ENCODE peak calls at places on chromosomes 6 and 20, in five cellular contexts. One of them, this sample, is unnamed.

GRCh38 chr6:2977799-2978558 is 6.6 kb upstream of the SERPINB6 start:
- DNase-seq in stomach: no peak
- DNase-seq in breast epithelium: peak; percentile 12
- DNase-seq in HCT116: no peak
- DNase-seq in H1: no peak
- DNase-seq in this sample: no peak

GRCh38 chr20:46400828-46401477 is 5.5 kb downstream of the ELMO2 start:
- DNase-seq in stomach: no peak
- DNase-seq in breast epithelium: no peak
- DNase-seq in HCT116: no peak
- DNase-seq in H1: no peak
- DNase-seq in this sample: no peak

GRCh38 chr6:136403166-136403980 is 113.7 kb upstream of the BCLAF1 start:
- DNase-seq in stomach: no peak
- DNase-seq in breast epithelium: peak; percentile 57
- DNase-seq in HCT116: peak; percentile 76
- DNase-seq in H1: no peak
- DNase-seq in this sample: no peak

GRCh38 chr6:144406796-144407195 is 121.7 kb downstream of the UTRN start:
- DNase-seq in stomach: no peak
- DNase-seq in breast epithelium: no peak
- DNase-seq in HCT116: no peak
- DNase-seq in H1: no peak
- DNase-seq in this sample: no peak

GRCh38 chr6:33417127-33417902 is 592 bp downstream of the CUTA start:
- DNase-seq in stomach: no peak
- DNase-seq in breast epithelium: no peak
- DNase-seq in HCT116: no peak
- DNase-seq in H1: no peak
- DNase-seq in this sample: no peak

GRCh38 chr20:33602826-33603590 is 59.1 kb upstream of the C20orf144 start:
- DNase-seq in stomach: no peak
- DNase-seq in breast epithelium: no peak
- DNase-seq in HCT116: no peak
- DNase-seq in H1: no peak
- DNase-seq in this sample: no peak

GRCh38 chr20:52731086-52731485 is 241.1 kb upstream of the TSHZ2 start:
- DNase-seq in stomach: peak; percentile 25
- DNase-seq in breast epithelium: peak; percentile 36
- DNase-seq in HCT116: no peak
- DNase-seq in H1: no peak
- DNase-seq in this sample: no peak

GRCh38 chr20:60956194-60956593 is 295.9 kb upstream of the CDH4 start:
- DNase-seq in stomach: no peak
- DNase-seq in breast epithelium: no peak
- DNase-seq in HCT116: no peak
- DNase-seq in H1: no peak
- DNase-seq in this sample: no peak

GRCh38 chr6:35552285-35552917 is 39.7 kb upstream of the TULP1 start:
- DNase-seq in stomach: peak; percentile 53
- DNase-seq in breast epithelium: no peak
- DNase-seq in HCT116: peak; percentile 26
- DNase-seq in H1: peak; percentile 84
- DNase-seq in this sample: peak; percentile 47

GRCh38 chr20:45383131-45383530 is 5.0 kb upstream of the TP53TG5 start:
- DNase-seq in stomach: no peak
- DNase-seq in breast epithelium: no peak
- DNase-seq in HCT116: no peak
- DNase-seq in H1: no peak
- DNase-seq in this sample: no peak

GRCh38 chr6:42177514-42178364 is 4.6 kb downstream of the GUCA1A start:
- DNase-seq in stomach: no peak
- DNase-seq in breast epithelium: no peak
- DNase-seq in HCT116: no peak
- DNase-seq in H1: peak; percentile 96
- DNase-seq in this sample: no peak

GRCh38 chr20:5096463-5096862 is 23.3 kb downstream of the PCNA start:
- DNase-seq in stomach: no peak
- DNase-seq in breast epithelium: no peak
- DNase-seq in HCT116: no peak
- DNase-seq in H1: no peak
- DNase-seq in this sample: no peak

GRCh38 chr6:34589140-34589539 is 33.0 kb upstream of the SPDEF start:
- DNase-seq in stomach: no peak
- DNase-seq in breast epithelium: no peak
- DNase-seq in HCT116: no peak
- DNase-seq in H1: no peak
- DNase-seq in this sample: no peak

GRCh38 chr6:14969126-14969525 is 276.7 kb upstream of the JARID2 start:
- DNase-seq in stomach: no peak
- DNase-seq in breast epithelium: no peak
- DNase-seq in HCT116: no peak
- DNase-seq in H1: no peak
- DNase-seq in this sample: no peak

GRCh38 chr6:139494376-139495025 is 120.1 kb upstream of the CITED2 start:
- DNase-seq in stomach: no peak
- DNase-seq in breast epithelium: no peak
- DNase-seq in HCT116: no peak
- DNase-seq in H1: no peak
- DNase-seq in this sample: no peak

GRCh38 chr6:160355001-160355400 is 6.8 kb downstream of the SLC22A3 start:
- DNase-seq in stomach: no peak
- DNase-seq in breast epithelium: no peak
- DNase-seq in HCT116: no peak
- DNase-seq in H1: no peak
- DNase-seq in this sample: peak; percentile 79

GRCh38 chr6:54112171-54112650 is 968 bp downstream of the MLIP start:
- DNase-seq in stomach: no peak
- DNase-seq in breast epithelium: no peak
- DNase-seq in HCT116: no peak
- DNase-seq in H1: no peak
- DNase-seq in this sample: no peak

GRCh38 chr6:121523628-121524027 is 88.2 kb downstream of the GJA1 start:
- DNase-seq in stomach: no peak
- DNase-seq in breast epithelium: no peak
- DNase-seq in HCT116: no peak
- DNase-seq in H1: no peak
- DNase-seq in this sample: no peak

GRCh38 chr6:10742251-10742650 is 5.4 kb upstream of the TMEM14B start:
- DNase-seq in stomach: no peak
- DNase-seq in breast epithelium: no peak
- DNase-seq in HCT116: no peak
- DNase-seq in H1: no peak
- DNase-seq in this sample: no peak

GRCh38 chr6:160102956-160103824 is 18.4 kb upstream of the SLC22A1 start:
- DNase-seq in stomach: no peak
- DNase-seq in breast epithelium: no peak
- DNase-seq in HCT116: peak; percentile 46
- DNase-seq in H1: peak; percentile 67
- DNase-seq in this sample: no peak

GRCh38 chr20:50344232-50345071 is 153.8 kb downstream of the CEBPB start:
- DNase-seq in stomach: no peak
- DNase-seq in breast epithelium: no peak
- DNase-seq in HCT116: no peak
- DNase-seq in H1: no peak
- DNase-seq in this sample: peak; percentile 40

GRCh38 chr20:50345712-50346371 is 155.2 kb downstream of the CEBPB start:
- DNase-seq in stomach: no peak
- DNase-seq in breast epithelium: no peak
- DNase-seq in HCT116: no peak
- DNase-seq in H1: no peak
- DNase-seq in this sample: no peak

GRCh38 chr20:50348118-50348517 is 157.5 kb downstream of the CEBPB start:
- DNase-seq in stomach: no peak
- DNase-seq in breast epithelium: no peak
- DNase-seq in HCT116: no peak
- DNase-seq in H1: no peak
- DNase-seq in this sample: no peak

GRCh38 chr20:50347568-50347981 is 156.9 kb downstream of the CEBPB start:
- DNase-seq in stomach: no peak
- DNase-seq in breast epithelium: peak; percentile 94
- DNase-seq in HCT116: no peak
- DNase-seq in H1: no peak
- DNase-seq in this sample: no peak

DNA sequence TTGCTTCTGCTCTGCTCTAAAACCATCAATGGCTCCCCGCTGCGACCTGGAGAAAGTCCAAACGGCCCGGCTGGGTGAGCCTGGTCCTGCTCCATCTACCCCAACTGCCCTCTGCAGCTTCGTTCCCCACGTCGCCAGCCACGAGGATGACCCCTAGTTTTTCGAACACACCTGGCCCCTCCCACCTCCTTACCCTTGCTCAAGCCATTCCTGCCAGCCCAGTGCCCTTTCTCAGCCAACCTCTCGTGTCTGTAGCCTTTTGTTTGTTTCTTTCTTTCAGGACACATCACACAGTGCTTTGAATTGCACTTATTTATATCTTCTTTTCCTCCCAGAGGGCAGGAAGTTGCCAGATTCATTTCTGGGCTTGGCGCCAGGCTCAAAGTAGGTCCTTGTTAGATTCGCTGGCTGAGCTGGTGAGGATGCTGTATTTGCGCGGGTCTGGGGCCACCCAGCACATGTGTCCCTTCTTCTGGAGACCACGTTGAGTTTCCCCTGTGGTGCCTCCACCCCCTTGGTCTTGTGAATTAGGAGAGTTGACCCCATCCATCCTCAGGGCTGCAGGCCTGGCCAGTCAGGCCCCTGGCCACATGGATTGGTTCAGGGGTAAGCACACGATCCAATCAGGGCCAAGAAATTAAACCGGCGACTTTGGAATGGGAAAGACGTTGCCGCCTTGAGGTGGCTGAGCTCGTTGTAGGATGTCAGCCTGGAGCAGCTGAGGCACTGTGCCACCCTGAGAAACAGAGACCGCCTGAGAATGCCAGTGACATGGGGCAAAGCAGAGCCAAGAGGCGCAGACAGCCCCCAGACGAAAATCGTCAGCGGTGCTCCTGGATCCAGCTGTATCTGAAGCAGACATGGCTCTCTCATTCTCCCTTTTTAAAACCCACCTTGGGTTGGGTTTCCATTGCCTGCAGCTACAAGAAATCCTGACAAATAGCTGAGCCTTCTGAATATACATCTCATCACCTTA is 156.0 kb downstream of the CEBPB start:
- DNase-seq in stomach: peak; percentile 84
- DNase-seq in breast epithelium: peak; percentile 93
- DNase-seq in HCT116: no peak
- DNase-seq in H1: no peak
- DNase-seq in this sample: peak; percentile 87
- TF ChIP-seq POLR2A in stomach: no peak
- TF ChIP-seq POLR2A in breast epithelium: no peak
- TF ChIP-seq POLR2A in HCT116: no peak
- TF ChIP-seq POLR2A in H1: no peak
- TF ChIP-seq POLR2A in this sample: peak; percentile 23

GRCh38 chr6:133921249-133921859 is 31.7 kb upstream of the TBPL1 start:
- DNase-seq in stomach: peak; percentile 86
- DNase-seq in breast epithelium: peak; percentile 57
- DNase-seq in HCT116: peak; percentile 68
- DNase-seq in H1: peak; percentile 90
- DNase-seq in this sample: peak; percentile 21
- TF ChIP-seq POLR2AphosphoS5 in stomach: no peak
- TF ChIP-seq POLR2AphosphoS5 in breast epithelium: no peak
- TF ChIP-seq POLR2AphosphoS5 in HCT116: no peak
- TF ChIP-seq POLR2AphosphoS5 in H1: no peak
- TF ChIP-seq POLR2AphosphoS5 in this sample: no peak

GRCh38 chr6:137871299-137871698 is 4.2 kb downstream of the TNFAIP3 start:
- DNase-seq in stomach: no peak
- DNase-seq in breast epithelium: no peak
- DNase-seq in HCT116: no peak
- DNase-seq in H1: no peak
- DNase-seq in this sample: no peak

GRCh38 chr6:137872071-137872470 is 5.0 kb downstream of the TNFAIP3 start:
- DNase-seq in stomach: no peak
- DNase-seq in breast epithelium: no peak
- DNase-seq in HCT116: no peak
- DNase-seq in H1: no peak
- DNase-seq in this sample: no peak

GRCh38 chr6:137875606-137876005 is 8.5 kb downstream of the TNFAIP3 start:
- DNase-seq in stomach: no peak
- DNase-seq in breast epithelium: no peak
- DNase-seq in HCT116: no peak
- DNase-seq in H1: no peak
- DNase-seq in this sample: no peak

GRCh38 chr6:137874204-137875001 is 7.3 kb downstream of the TNFAIP3 start:
- DNase-seq in stomach: peak; percentile 31
- DNase-seq in breast epithelium: no peak
- DNase-seq in HCT116: no peak
- DNase-seq in H1: no peak
- DNase-seq in this sample: peak; percentile 78

GRCh38 chr6:137873273-137873762 is 6.3 kb downstream of the TNFAIP3 start:
- DNase-seq in stomach: peak; percentile 78
- DNase-seq in breast epithelium: peak; percentile 85
- DNase-seq in HCT116: no peak
- DNase-seq in H1: no peak
- DNase-seq in this sample: peak; percentile 92
- TF ChIP-seq POLR2A in stomach: no peak
- TF ChIP-seq POLR2A in breast epithelium: no peak
- TF ChIP-seq POLR2A in HCT116: no peak
- TF ChIP-seq POLR2A in H1: no peak
- TF ChIP-seq POLR2A in this sample: no peak

DNA sequence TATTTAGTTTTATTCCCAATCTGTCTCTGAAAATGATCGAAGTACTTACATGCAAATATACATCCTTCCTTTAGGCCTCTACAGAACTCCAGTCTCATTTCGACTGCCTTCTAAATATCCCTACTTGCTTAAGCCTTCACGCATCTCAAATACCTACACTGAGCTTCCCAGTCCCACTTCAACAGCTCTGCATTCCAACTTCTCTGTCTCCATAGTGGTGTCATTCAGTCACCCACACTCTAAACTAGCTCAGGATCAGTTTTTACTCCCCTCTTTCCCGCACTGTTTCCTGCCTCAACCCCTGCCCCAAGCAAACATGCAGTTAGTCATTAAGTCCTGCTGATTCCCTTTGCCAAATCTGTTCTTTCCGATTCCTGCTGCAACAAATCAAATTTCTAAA is 91.8 kb upstream of the PREP start:
- DNase-seq in stomach: no peak
- DNase-seq in breast epithelium: no peak
- DNase-seq in HCT116: no peak
- DNase-seq in H1: no peak
- DNase-seq in this sample: no peak
- TF ChIP-seq POLR2AphosphoS5 in stomach: no peak
- TF ChIP-seq POLR2AphosphoS5 in breast epithelium: no peak
- TF ChIP-seq POLR2AphosphoS5 in HCT116: no peak
- TF ChIP-seq POLR2AphosphoS5 in H1: no peak
- TF ChIP-seq POLR2AphosphoS5 in this sample: no peak